ENCODE peak calls at places on chromosomes 2 and 18, in five cellular contexts. L, T, Z, D and K are unnamed samples.

GRCh38 chr18:36776650-36777049 is 52.2 kb downstream of the TPGS2 start:
- DNase-seq in L (no peak), Z (no peak), T (no peak), D (no peak), K (no peak)

GRCh38 chr2:104862061-104862941 is 8.4 kb downstream of the POU3F3 start:
- DNase-seq in T (no peak), Z (peak), D (no peak), L (no peak), K (peak)

GRCh38 chr2:74501335-74502071 is 2.1 kb upstream of the LBX2 start:
- DNase-seq in D (peak), Z (no peak), L (no peak), T (no peak), K (no peak)

GRCh38 chr2:160747771-160748170 is 254.2 kb upstream of the RBMS1 start:
- DNase-seq in D (no peak), Z (no peak), T (no peak), L (peak), K (no peak)

GRCh38 chr2:206296128-206296527 is 21.7 kb downstream of the ZDBF2 start:
- DNase-seq in D (no peak), Z (no peak), L (peak), T (no peak), K (no peak)

GRCh38 chr2:204505946-204506345 is 39.3 kb upstream of the PARD3B start:
- DNase-seq in D (no peak), L (peak), Z (no peak), T (no peak), K (no peak)

GRCh38 chr2:79131687-79132086 is 11.4 kb downstream of the REG1A start:
- DNase-seq in L (no peak), D (no peak), Z (no peak), T (no peak), K (no peak)

GRCh38 chr2:43455735-43456642 is 139.8 kb downstream of the THADA start:
- DNase-seq in L (peak), D (no peak), T (no peak), Z (no peak), K (no peak)

GRCh38 chr2:23445450-23445868 is 60.5 kb downstream of the KLHL29 start:
- DNase-seq in Z (no peak), L (peak), T (no peak), D (no peak), K (no peak)

GRCh38 chr2:148338544-148338943 is 306.0 kb upstream of the EPC2 start:
- DNase-seq in L (peak), T (no peak), Z (no peak), D (no peak), K (no peak)

GRCh38 chr18:10213526-10213925 is 240.9 kb upstream of the APCDD1 start:
- DNase-seq in Z (peak), T (no peak), D (no peak), L (peak), K (no peak)

GRCh38 chr2:101517753-101518152 is 42.8 kb upstream of the RFX8 start:
- DNase-seq in T (no peak), D (no peak), Z (no peak), L (peak), K (no peak)

GRCh38 chr2:231940795-231941194 is 14.6 kb upstream of the NPPC start:
- DNase-seq in D (no peak), L (no peak), Z (no peak), T (no peak), K (no peak)

GRCh38 chr2:216039918-216040317 is 26.6 kb upstream of the MREG start:
- DNase-seq in T (no peak), Z (no peak), L (no peak), D (no peak), K (no peak)

GRCh38 chr2:15023231-15023630 is 390.7 kb downstream of the LRATD1 start:
- DNase-seq in T (no peak), Z (no peak), D (no peak), L (peak), K (no peak)

GRCh38 chr2:232543491-232543890 is 4.0 kb downstream of the CHRNG start:
- DNase-seq in Z (no peak), L (no peak), T (no peak), D (no peak), K (no peak)

GRCh38 chr2:179129574-179130238 is 79.8 kb upstream of the CCDC141 start:
- DNase-seq in Z (peak), D (no peak), T (no peak), L (peak), K (no peak)

GRCh38 chr2:29215739-29216608 is 100.8 kb downstream of the CLIP4 start:
- DNase-seq in L (no peak), T (no peak), D (peak), Z (no peak), K (no peak)

GRCh38 chr2:237512774-237513466 is 25.9 kb downstream of the MLPH start:
- DNase-seq in D (peak), Z (peak), L (peak), T (peak), K (peak)

GRCh38 chr18:45221363-45221762 is 393.9 kb upstream of the SLC14A2 start:
- DNase-seq in D (no peak), T (no peak), Z (no peak), L (peak), K (no peak)

GRCh38 chr2:43361286-43361685 is 134.9 kb upstream of the ZFP36L2 start:
- DNase-seq in D (no peak), T (no peak), L (no peak), Z (no peak), K (no peak)

GRCh38 chr2:62216616-62217015 is 20.7 kb downstream of the B3GNT2 start:
- DNase-seq in D (no peak), T (no peak), Z (no peak), L (peak), K (no peak)

GRCh38 chr2:10325278-10326145 is 22.8 kb downstream of the HPCAL1 start:
- DNase-seq in T (no peak), D (no peak), Z (no peak), L (no peak), K (no peak)

GRCh38 chr2:240840435-240841060 is 20.5 kb upstream of the KIF1A start:
- DNase-seq in Z (peak), T (peak), D (no peak), L (peak), K (peak)

GRCh38 chr18:48405108-48405507 is 4.1 kb downstream of the ZBTB7C start:
- DNase-seq in D (no peak), T (no peak), Z (no peak), L (peak), K (no peak)

GRCh38 chr2:182854405-182855105 is 11.9 kb downstream of the FRZB start:
- DNase-seq in Z (no peak), D (no peak), T (no peak), L (no peak), K (no peak)

GRCh38 chr18:614980-615607 is 18.3 kb downstream of the CLUL1 start:
- DNase-seq in L (peak), D (no peak), Z (no peak), T (no peak), K (no peak)

GRCh38 chr2:34738691-34739090 is 1139.6 kb upstream of the FAM98A start:
- DNase-seq in L (no peak), D (no peak), T (no peak), Z (no peak), K (peak)

GRCh38 chr18:6719914-6720692 is 9.4 kb upstream of the ARHGAP28 start:
- DNase-seq in D (no peak), L (no peak), Z (no peak), T (no peak), K (no peak)

GRCh38 chr2:151518802-151519201 is 109.1 kb downstream of the RIF1 start:
- DNase-seq in D (no peak), L (peak), T (no peak), Z (no peak), K (no peak)

GRCh38 chr2:218166791-218167190 is at the start of gene CXCR1:
- DNase-seq in T (no peak), D (no peak), L (no peak), Z (no peak), K (no peak)

GRCh38 chr18:1965016-1965415 is 606.3 kb downstream of the METTL4 start:
- DNase-seq in T (no peak), D (no peak), L (no peak), Z (no peak), K (no peak)

GRCh38 chr2:62197017-62197586 is 1.2 kb downstream of the B3GNT2 start:
- DNase-seq in D (peak), T (no peak), Z (peak), L (no peak), K (no peak)

GRCh38 chr2:176102309-176102866 is 2.8 kb downstream of the HOXD12 start:
- DNase-seq in T (no peak), Z (no peak), D (no peak), L (no peak), K (no peak)

GRCh38 chr18:79601234-79601633 is 78.4 kb upstream of the CTDP1 start:
- DNase-seq in Z (no peak), L (no peak), D (no peak), T (no peak), K (no peak)

GRCh38 chr2:106839849-106840595 is 45.9 kb downstream of the ST6GAL2 start:
- DNase-seq in D (no peak), T (no peak), L (no peak), Z (no peak), K (peak)

DNA sequence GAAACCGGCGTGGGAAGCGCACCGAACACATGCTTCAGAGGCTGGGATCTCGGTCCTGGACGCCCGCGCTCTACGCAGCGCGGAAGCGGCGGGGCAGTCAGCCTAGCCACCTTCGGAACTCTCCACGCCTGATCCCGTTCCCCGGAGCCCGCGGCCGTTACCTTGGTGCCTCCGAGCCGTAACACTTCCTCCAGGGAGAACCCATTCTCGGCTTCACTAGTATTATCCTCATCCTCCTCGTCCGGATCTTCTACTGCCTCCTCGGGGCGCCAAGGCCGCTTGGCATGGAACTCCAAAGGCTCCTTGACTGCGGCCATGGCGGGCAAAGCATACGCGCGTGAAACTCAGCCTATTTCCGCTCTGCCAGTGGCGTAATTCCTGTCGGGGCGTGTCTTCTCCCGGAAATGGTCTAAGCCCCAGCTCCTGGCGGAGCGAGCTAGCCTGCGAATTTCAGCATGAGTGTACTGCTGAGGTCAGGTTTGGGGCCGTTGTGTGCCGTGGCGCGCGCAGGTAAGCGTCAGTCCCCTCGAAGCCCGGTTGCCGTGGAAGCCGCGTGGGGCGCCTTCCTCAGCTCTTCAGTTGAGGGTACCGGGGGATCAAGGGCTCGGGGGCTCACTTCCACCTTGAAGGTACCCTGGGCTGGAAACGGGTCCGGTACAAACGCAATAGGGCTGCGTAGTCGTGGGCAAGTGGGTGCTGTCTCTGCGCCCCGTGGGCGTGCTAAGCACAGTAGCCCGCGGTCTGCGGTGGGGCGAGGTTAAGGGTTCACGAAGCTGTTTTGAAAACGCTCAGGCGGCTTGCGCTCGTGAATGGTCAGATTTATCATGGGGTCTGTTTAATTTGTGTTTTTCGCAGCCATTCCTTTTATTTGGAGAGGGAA is at the start of the genes CEBPZ and NDUFAF7:
- DNase-seq in L (peak), D (peak), Z (peak), T (peak), K (peak)
- TF ChIP-seq CTCF in L (no peak), D (no peak), Z (no peak), T (no peak), K (no peak)

GRCh38 chr2:145284551-145284950 is 764.6 kb upstream of the ZEB2 start:
- DNase-seq in L (no peak), Z (no peak), T (no peak), D (no peak), K (no peak)

GRCh38 chr2:145277922-145278321 is 758.0 kb upstream of the ZEB2 start:
- DNase-seq in L (peak), T (no peak), Z (no peak), D (no peak), K (no peak)

GRCh38 chr2:145287686-145288085 is 767.8 kb upstream of the ZEB2 start:
- DNase-seq in T (no peak), Z (no peak), D (no peak), L (peak), K (no peak)

GRCh38 chr2:145286716-145287115 is 766.8 kb upstream of the ZEB2 start:
- DNase-seq in Z (no peak), L (no peak), T (no peak), D (no peak), K (no peak)

DNA sequence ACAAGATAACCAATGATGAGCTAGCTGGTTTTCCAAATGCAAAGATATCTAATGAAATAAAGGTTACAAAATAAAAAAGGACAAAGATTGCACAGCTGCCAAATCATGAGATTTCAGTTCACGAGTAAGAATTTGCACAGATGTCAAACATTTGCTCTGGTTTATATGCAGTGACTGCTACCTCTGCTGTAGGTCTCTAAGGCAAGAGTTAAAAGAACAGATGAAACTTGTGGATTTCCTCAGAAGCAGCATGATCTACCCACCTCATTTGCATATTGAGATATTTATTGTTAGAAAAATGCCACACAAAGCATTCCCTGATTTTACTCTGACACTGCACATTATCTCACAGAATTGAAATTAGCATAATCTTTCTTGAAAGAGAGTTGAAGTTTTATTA is 763.2 kb upstream of the ZEB2 start:
- DNase-seq in D (no peak), Z (no peak), T (no peak), L (no peak), K (no peak)
- TF ChIP-seq CTCF in D (no peak), Z (no peak), T (no peak), L (no peak), K (no peak)

DNA sequence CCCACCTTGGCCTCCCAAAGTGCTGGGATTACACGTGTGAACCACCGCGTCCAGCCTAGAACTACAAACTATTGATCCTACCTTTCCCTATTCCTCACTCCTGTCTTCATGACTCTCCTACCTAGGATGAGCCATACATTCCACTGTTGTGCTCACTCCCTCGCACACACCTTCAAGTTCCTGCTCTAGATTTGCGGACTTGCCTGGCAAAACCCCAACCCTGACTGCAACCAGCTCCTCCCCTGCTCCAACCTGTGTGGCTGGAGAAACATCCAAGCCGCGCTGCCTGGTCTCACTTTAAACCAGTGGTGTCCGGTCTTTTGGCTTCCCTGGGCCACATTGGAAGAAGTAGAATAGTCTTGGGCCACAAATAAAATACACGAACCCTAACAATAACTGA is 5.0 kb upstream of the DNPEP start:
- DNase-seq in L (no peak), D (no peak), T (no peak), Z (no peak), K (no peak)
- TF ChIP-seq CTCF in L (no peak), D (no peak), T (no peak), Z (no peak), K (no peak)

DNA sequence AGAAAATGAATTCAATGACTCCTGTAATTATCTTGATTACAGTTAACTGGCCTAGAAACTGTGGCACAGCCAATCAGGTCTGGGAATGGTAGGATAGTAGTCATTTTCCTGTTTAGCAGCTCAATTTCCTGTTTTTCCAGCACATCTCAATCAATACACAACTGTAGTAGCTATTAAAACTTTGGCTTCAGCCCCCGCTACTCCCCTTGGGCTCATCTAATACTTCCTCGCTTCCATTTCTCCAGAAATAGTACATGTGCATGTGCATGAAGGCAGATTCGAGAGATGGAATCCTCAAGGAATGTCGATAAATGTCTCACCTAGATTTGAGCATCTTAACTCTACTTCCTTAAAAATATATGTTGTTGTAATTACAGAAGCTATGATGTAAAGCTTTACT is 9.7 kb downstream of the COBLL1 start:
- DNase-seq in Z (no peak), L (no peak), D (no peak), T (no peak), K (no peak)
- TF ChIP-seq CTCF in Z (no peak), L (no peak), D (no peak), T (no peak), K (no peak)